ENCODE peak calls at places on chromosomes 5 and 9, in six cellular contexts. P, W, V, T, X and N are unnamed samples.

GRCh38 chr9:32571969-32572899 is 725 bp downstream of the NDUFB6 start:
- DNase-seq in P (peak; percentile 87), W (peak; percentile 84), V (peak; percentile 55), T (no peak), X (no peak), N (no peak)

GRCh38 chr9:36855443-36856315 is 178.4 kb downstream of the PAX5 start:
- DNase-seq in P (peak; percentile 71), W (peak; percentile 6), V (no peak), T (no peak), X (peak; percentile 72), N (no peak)

GRCh38 chr5:17123010-17123409 is 94.4 kb upstream of the BASP1 start:
- DNase-seq in P (no peak), W (peak; percentile 25), V (no peak), T (no peak), X (no peak), N (no peak)

GRCh38 chr5:136062563-136063274 is 33.9 kb downstream of the TGFBI start:
- DNase-seq in P (peak; percentile 89), W (peak; percentile 65), V (peak; percentile 45), T (no peak), X (no peak), N (no peak)

GRCh38 chr9:115764649-115765048 is 388.9 kb upstream of the PAPPA start:
- DNase-seq in P (no peak), W (peak; percentile 18), V (no peak), T (no peak), X (no peak), N (no peak)

GRCh38 chr5:57177479-57178156 is 3.8 kb downstream of the GPBP1 start:
- DNase-seq in P (no peak), W (no peak), V (no peak), T (no peak), X (no peak), N (no peak)

GRCh38 chr9:114558027-114558675 is 29.4 kb upstream of the ATP6V1G1 start:
- DNase-seq in P (no peak), W (no peak), V (no peak), T (no peak), X (no peak), N (no peak)

GRCh38 chr5:150522504-150523464 is 14.9 kb downstream of the NDST1 start:
- DNase-seq in P (peak; percentile 16), W (no peak), V (peak; percentile 85), T (peak; percentile 73), X (no peak), N (no peak)

GRCh38 chr5:69368458-69369368 is 607 bp downstream of the AK6 start:
- DNase-seq in P (peak; percentile 45), W (peak; percentile 50), V (no peak), T (peak; percentile 47), X (no peak), N (no peak)

GRCh38 chr5:142910128-142910527 is 140.0 kb downstream of the ARHGAP26 start:
- DNase-seq in P (no peak), W (no peak), V (no peak), T (no peak), X (no peak), N (no peak)

GRCh38 chr5:151298063-151298462 is 5.5 kb downstream of the SLC36A3 start:
- DNase-seq in P (peak; percentile 68), W (peak; percentile 75), V (no peak), T (no peak), X (no peak), N (no peak)

GRCh38 chr5:59579101-59579885 is 314.2 kb downstream of the PDE4D start:
- DNase-seq in P (no peak), W (no peak), V (no peak), T (no peak), X (no peak), N (no peak)

GRCh38 chr5:146340260-146341081 is 1.8 kb downstream of the POU4F3 start:
- DNase-seq in P (peak; percentile 4), W (peak; percentile 73), V (no peak), T (no peak), X (no peak), N (no peak)

GRCh38 chr9:97806721-97807120 is 46.3 kb upstream of the FOXE1 start:
- DNase-seq in P (no peak), W (no peak), V (no peak), T (no peak), X (no peak), N (no peak)

GRCh38 chr5:143499480-143500114 is 96.1 kb upstream of the NR3C1 start:
- DNase-seq in P (peak; percentile 16), W (no peak), V (no peak), T (no peak), X (no peak), N (no peak)

GRCh38 chr5:161934486-161934885 is 86.6 kb downstream of the GABRA1 start:
- DNase-seq in P (no peak), W (no peak), V (no peak), T (no peak), X (no peak), N (no peak)

GRCh38 chr9:6015278-6016157 is at the start of gene RANBP6:
- DNase-seq in P (peak; percentile 87), W (peak; percentile 86), V (peak; percentile 32), T (peak; percentile 30), X (peak; percentile 98), N (peak; percentile 98)

GRCh38 chr9:70315389-70315788 is 56.6 kb downstream of the SMC5 start:
- DNase-seq in P (no peak), W (peak; percentile 28), V (no peak), T (no peak), X (no peak), N (no peak)

GRCh38 chr5:172855597-172856292 is 21.7 kb downstream of the ERGIC1 start:
- DNase-seq in P (no peak), W (no peak), V (no peak), T (no peak), X (no peak), N (no peak)

GRCh38 chr9:114372971-114373591 is 14.7 kb downstream of the AKNA start:
- DNase-seq in P (peak; percentile 99), W (no peak), V (no peak), T (no peak), X (peak; percentile 93), N (no peak)

GRCh38 chr5:95900383-95900958 is 61.2 kb downstream of the ELL2 start:
- DNase-seq in P (no peak), W (peak; percentile 73), V (peak; percentile 6), T (no peak), X (no peak), N (no peak)

GRCh38 chr5:139215176-139215975 is 17.2 kb upstream of the SIL1 start:
- DNase-seq in P (no peak), W (peak; percentile 47), V (no peak), T (no peak), X (no peak), N (no peak)

GRCh38 chr5:150270546-150271295 is 18.9 kb downstream of the CAMK2A start:
- DNase-seq in P (no peak), W (no peak), V (no peak), T (no peak), X (no peak), N (no peak)

GRCh38 chr5:72234265-72234700 is 85.8 kb downstream of the MRPS27 start:
- DNase-seq in P (no peak), W (peak; percentile 63), V (no peak), T (no peak), X (no peak), N (no peak)

GRCh38 chr9:119216891-119217290 is 152.3 kb downstream of the BRINP1 start:
- DNase-seq in P (no peak), W (no peak), V (no peak), T (no peak), X (no peak), N (no peak)

GRCh38 chr5:131974622-131974955 is 29.1 kb upstream of the MEIKIN start:
- DNase-seq in P (no peak), W (no peak), V (no peak), T (no peak), X (no peak), N (no peak)

GRCh38 chr5:169303119-169303515 is 2.2 kb upstream of the SLIT3 start:
- DNase-seq in P (no peak), W (no peak), V (no peak), T (no peak), X (no peak), N (no peak)

GRCh38 chr5:107633171-107633901 is 37.4 kb downstream of the EFNA5 start:
- DNase-seq in P (no peak), W (peak; percentile 29), V (no peak), T (no peak), X (no peak), N (no peak)

GRCh38 chr5:7392401-7393024 is 3.4 kb upstream of the ADCY2 start:
- DNase-seq in P (peak; percentile 2), W (peak; percentile 3), V (peak; percentile 6), T (peak; percentile 60), X (no peak), N (no peak)

GRCh38 chr5:135887881-135888614 is 7.6 kb downstream of the IL9 start:
- DNase-seq in P (no peak), W (peak; percentile 52), V (no peak), T (no peak), X (no peak), N (no peak)